ENCODE peak calls at places on chromosomes 7 and 10, in four cellular contexts. J is fibroblast of lung, B is psoas muscle, I is MCF 10A. U is an unnamed sample.

GRCh38 chr7:94584113-94584512 is 71.8 kb downstream of the SGCE start:
- DNase-seq in J (peak; percentile 47), B (no peak), I (peak; percentile 57), U (no peak)

GRCh38 chr10:78258303-78259030 is 224.8 kb downstream of the RPS24 start:
- DNase-seq in J (no peak), B (no peak), I (no peak), U (no peak)

GRCh38 chr10:46787321-46787615 is 124.0 kb upstream of the PTPN20 start:
- DNase-seq in J (peak; percentile 70), B (no peak), I (peak; percentile 35), U (no peak)

GRCh38 chr7:42227523-42227922 is 9.5 kb downstream of the GLI3 start:
- DNase-seq in J (no peak), B (no peak), I (no peak), U (peak; percentile 19)

GRCh38 chr7:45020915-45021314 is 20.9 kb downstream of the CCM2 start:
- DNase-seq in J (no peak), B (no peak), I (no peak), U (no peak)

GRCh38 chr7:55206235-55207029 is 158.7 kb upstream of the LANCL2 start:
- DNase-seq in J (peak; percentile 61), B (no peak), I (no peak), U (no peak)

GRCh38 chr7:148191391-148192076 is 399.0 kb upstream of the C7orf33 start:
- DNase-seq in J (no peak), B (no peak), I (no peak), U (no peak)

GRCh38 chr7:105880571-105881330 is 4.4 kb upstream of the ATXN7L1 start:
- DNase-seq in J (no peak), B (no peak), I (no peak), U (no peak)

GRCh38 chr10:78798976-78799730 is 269.6 kb upstream of the ZMIZ1 start:
- DNase-seq in J (peak; percentile 13), B (no peak), I (no peak), U (no peak)

GRCh38 chr7:45267262-45267661 is 109.7 kb downstream of the RAMP3 start:
- DNase-seq in J (peak; percentile 1), B (no peak), I (peak; percentile 8), U (no peak)

GRCh38 chr7:127230192-127230925 is 22.4 kb downstream of the GRM8 start:
- DNase-seq in J (no peak), B (no peak), I (no peak), U (no peak)

GRCh38 chr7:101599787-101600186 is 29.3 kb downstream of the MYL10 start:
- DNase-seq in J (no peak), B (no peak), I (no peak), U (no peak)

GRCh38 chr10:100038561-100039071 is 28.9 kb upstream of the DNMBP start:
- DNase-seq in J (no peak), B (no peak), I (peak; percentile 6), U (no peak)

GRCh38 chr10:110610308-110610774 is 33.8 kb upstream of the RBM20 start:
- DNase-seq in J (peak; percentile 30), B (no peak), I (peak; percentile 78), U (peak; percentile 26)

GRCh38 chr10:97490592-97490991 is 7.6 kb downstream of the MMS19 start:
- DNase-seq in J (no peak), B (peak; percentile 65), I (no peak), U (no peak)

GRCh38 chr10:122643931-122644534 is 55.6 kb downstream of the C10orf120 start:
- DNase-seq in J (no peak), B (no peak), I (no peak), U (no peak)

GRCh38 chr10:125159486-125159931 is 854 bp downstream of the CTBP2 start:
- DNase-seq in J (no peak), B (peak; percentile 67), I (no peak), U (no peak)

GRCh38 chr7:152520861-152521302 is 85.1 kb upstream of the KMT2C start:
- DNase-seq in J (no peak), B (no peak), I (no peak), U (no peak)

GRCh38 chr7:37476428-37476827 is 27.8 kb upstream of the ELMO1 start:
- DNase-seq in J (no peak), B (no peak), I (no peak), U (no peak)

GRCh38 chr10:79401015-79401921 is 44.2 kb downstream of the ZCCHC24 start:
- DNase-seq in J (peak; percentile 58), B (peak; percentile 89), I (no peak), U (no peak)

GRCh38 chr7:163298-163695 is 29.1 kb upstream of the FAM20C start:
- DNase-seq in J (no peak), B (peak; percentile 32), I (no peak), U (no peak)

GRCh38 chr7:126667742-126668366 is 584.9 kb downstream of the GRM8 start:
- DNase-seq in J (no peak), B (no peak), I (no peak), U (no peak)

GRCh38 chr7:38153515-38153914 is 24.5 kb upstream of the STARD3NL start:
- DNase-seq in J (no peak), B (no peak), I (no peak), U (no peak)

GRCh38 chr7:42720871-42721835 is 190.7 kb downstream of the C7orf25 start:
- DNase-seq in J (peak; percentile 7), B (no peak), I (no peak), U (no peak)

GRCh38 chr7:127702938-127703337 is 50.9 kb downstream of the SND1 start:
- DNase-seq in J (no peak), B (no peak), I (no peak), U (no peak)

GRCh38 chr7:157013602-157014549 is 3.4 kb upstream of the MNX1 start:
- DNase-seq in J (no peak), B (no peak), I (no peak), U (no peak)

GRCh38 chr7:141150465-141150864 is 76.6 kb downstream of the TMEM178B start:
- DNase-seq in J (no peak), B (no peak), I (no peak), U (no peak)

GRCh38 chr7:17902599-17902998 is 37.7 kb downstream of the SNX13 start:
- DNase-seq in J (no peak), B (no peak), I (no peak), U (no peak)

GRCh38 chr7:86904949-86905834 is 154.3 kb downstream of the ELAPOR2 start:
- DNase-seq in J (peak; percentile 8), B (no peak), I (peak; percentile 35), U (no peak)

GRCh38 chr10:133390597-133391248 is 3.2 kb upstream of the MTG1 start:
- DNase-seq in J (no peak), B (no peak), I (no peak), U (no peak)

GRCh38 chr10:7339503-7339902 is 71.3 kb downstream of the SFMBT2 start:
- DNase-seq in J (peak; percentile 41), B (no peak), I (no peak), U (no peak)

GRCh38 chr10:11307937-11308336 is 290.3 kb downstream of the CELF2 start:
- DNase-seq in J (no peak), B (no peak), I (no peak), U (no peak)

GRCh38 chr10:78964952-78965633 is 103.7 kb upstream of the ZMIZ1 start:
- DNase-seq in J (peak; percentile 76), B (peak; percentile 92), I (peak; percentile 81), U (no peak)

GRCh38 chr7:157525501-157525915 is 188.7 kb downstream of the DNAJB6 start:
- DNase-seq in J (no peak), B (no peak), I (no peak), U (no peak)

GRCh38 chr7:37311282-37311868 is 137.3 kb downstream of the ELMO1 start:
- DNase-seq in J (peak; percentile 7), B (peak; percentile 60), I (peak; percentile 22), U (no peak)

GRCh38 chr7:16839646-16840045 is 34.8 kb upstream of the AGR2 start:
- DNase-seq in J (peak; percentile 49), B (no peak), I (no peak), U (no peak)

GRCh38 chr10:8404721-8405120 is 350.2 kb downstream of the GATA3 start:
- DNase-seq in J (peak; percentile 55), B (no peak), I (peak; percentile 3), U (no peak)

GRCh38 chr7:20651960-20652544 is 36.6 kb downstream of the ABCB5 start:
- DNase-seq in J (peak; percentile 32), B (no peak), I (peak; percentile 31), U (no peak)
- TF ChIP-seq CTCF in J (peak; percentile 60), B (no peak), I (peak; percentile 55), U (no peak)

DNA sequence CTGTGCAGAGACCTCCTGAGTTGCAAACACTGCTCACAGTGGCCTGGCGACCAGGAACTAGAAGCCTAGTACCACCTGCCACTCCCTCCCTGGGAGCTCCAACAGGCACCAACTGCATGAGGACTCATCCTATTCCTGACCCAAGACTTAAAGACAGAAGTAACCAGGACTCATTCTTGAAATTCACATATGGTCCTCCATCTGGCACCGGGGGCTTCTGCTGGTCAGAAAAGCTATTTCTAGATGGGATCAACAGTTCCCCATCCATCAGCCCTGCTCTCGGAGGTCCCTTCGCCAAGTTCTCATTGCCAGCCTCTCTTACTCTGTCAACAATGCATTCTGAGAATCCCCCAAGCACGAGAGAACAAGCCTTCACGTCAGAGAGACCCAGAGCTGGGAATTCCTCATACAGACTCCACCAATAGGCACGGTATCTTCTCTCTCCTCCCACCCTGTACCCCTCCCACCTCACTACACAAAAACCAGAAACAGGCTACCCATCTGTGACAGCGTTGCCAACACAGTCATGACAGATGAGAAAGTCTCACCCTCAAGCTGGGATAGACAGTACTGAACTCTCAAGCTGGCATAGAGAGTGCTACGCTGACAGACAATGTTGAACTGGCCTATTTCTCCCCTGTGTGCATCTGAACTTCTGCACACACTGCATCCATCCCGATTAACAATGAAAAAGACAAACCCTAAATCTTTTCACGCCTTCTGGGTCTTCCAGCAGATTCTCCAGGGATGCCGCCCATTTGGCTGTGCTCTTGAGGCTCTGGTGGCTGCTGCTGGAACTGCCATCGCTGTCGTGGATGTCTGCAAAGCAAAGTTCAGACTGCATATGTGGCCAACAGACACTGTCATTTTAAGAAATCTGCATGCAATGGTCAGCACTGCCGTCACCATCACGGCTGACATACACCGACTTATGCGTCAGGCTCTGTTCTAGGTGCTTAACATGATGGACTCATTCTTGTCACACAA is 15.6 kb downstream of the RGS10 start:
- DNase-seq in J (no peak), B (no peak), I (no peak), U (no peak)
- TF ChIP-seq CTCF in J (no peak), B (no peak), I (no peak), U (no peak)

GRCh38 chr10:80861882-80862281 is 324.2 kb downstream of the SH2D4B start:
- DNase-seq in J (no peak), B (no peak), I (no peak), U (no peak)
- TF ChIP-seq CTCF in J (no peak), B (no peak), I (no peak), U (no peak)

GRCh38 chr10:45001382-45002148 is 842 bp downstream of the ZNF22 start:
- DNase-seq in J (peak; percentile 81), B (peak; percentile 90), I (peak; percentile 95), U (peak; percentile 54)
- TF ChIP-seq CTCF in J (peak; percentile 27), B (peak; percentile 27), I (peak; percentile 14), U (no peak)

GRCh38 chr10:50988792-50989191 is 85.5 kb upstream of the PRKG1 start:
- DNase-seq in J (peak; percentile 13), B (no peak), I (peak; percentile 15), U (no peak)
- TF ChIP-seq CTCF in J (peak; percentile 40), B (peak; percentile 46), I (peak; percentile 42), U (no peak)

DNA sequence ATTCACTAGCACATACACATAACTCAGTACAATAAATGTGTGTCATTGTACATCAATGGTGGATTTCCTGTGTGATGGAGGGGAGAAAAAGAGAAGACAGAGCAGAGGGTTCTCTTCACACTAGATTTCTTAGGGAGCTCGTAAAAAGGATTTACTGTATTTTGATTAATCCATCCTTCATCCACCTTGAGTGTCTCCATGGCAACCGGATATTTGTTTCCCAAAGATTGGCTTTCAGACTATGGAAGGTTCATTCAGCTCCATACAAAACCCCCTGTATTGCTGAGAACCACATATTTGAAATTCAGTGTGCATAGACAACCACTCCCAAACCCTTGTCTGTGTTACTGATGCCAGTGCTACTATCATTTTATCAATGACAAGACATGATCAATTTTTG is 150.6 kb downstream of the AKR1D1 start:
- DNase-seq in J (no peak), B (no peak), I (no peak), U (no peak)
- TF ChIP-seq CTCF in J (no peak), B (no peak), I (no peak), U (no peak)

U was measured in natural killer cell.